ENCODE peak calls at places on chromosomes 13 and 19, in ten cellular contexts. O is ecto neural progenitor cell; M is stimulated activated CD8-positive, alpha-beta memory T cell treated with anti-CD3 and anti-CD28 coated beads, Interleukin-4, amount 100 ng/mL, for 48 hours; V is mucosa of gallbladder; G is HT1080; E is activated CD8-positive, alpha-beta T cell treated with anti-CD3 and anti-CD28 coated beads, Interleukin-2, amount 10 ng/mL, durations not matched to agents 7 days and 5 days; T is A673; L is NCI-H1930; H is M059J; W is activated B cell treated with CpG ODN at 0.5 μM for 24 hours. N is an unnamed sample.

GRCh38 chr13:33003458-33004019 is 12.7 kb upstream of the KL start:
- DNase-seq in L (no peak), G (no peak), H (peak), V (no peak), E (no peak), T (no peak), M (no peak), W (no peak), O (no peak), N (no peak)

GRCh38 chr13:73938375-73939070 is 195.7 kb downstream of the KLF12 start:
- DNase-seq in T (peak), G (peak), W (no peak), O (no peak), L (no peak), E (no peak), V (no peak), H (peak), M (no peak), N (no peak)

GRCh38 chr13:69857188-69857821 is 250.3 kb upstream of the ATXN8OS start:
- DNase-seq in G (peak), M (no peak), T (peak), V (no peak), W (no peak), L (peak), H (peak), E (no peak), O (no peak), N (peak)

GRCh38 chr13:74026753-74027152 is 107.5 kb downstream of the KLF12 start:
- DNase-seq in O (no peak), T (peak), H (peak), W (peak), G (peak), L (no peak), E (peak), V (no peak), M (peak), N (peak)

GRCh38 chr13:96229356-96229755 is 139.4 kb downstream of the HS6ST3 start:
- DNase-seq in E (no peak), W (no peak), V (no peak), T (peak), O (no peak), G (peak), L (no peak), M (no peak), H (no peak), N (no peak)

GRCh38 chr19:1274852-1275259 is 474 bp upstream of the FAM174C start:
- DNase-seq in W (no peak), V (no peak), M (no peak), E (no peak), L (no peak), H (no peak), G (no peak), O (peak), T (peak), N (no peak)

GRCh38 chr19:11096210-11096841 is 7.1 kb downstream of the LDLR start:
- DNase-seq in L (no peak), M (peak), H (peak), V (peak), G (peak), T (peak), E (peak), W (no peak), O (no peak), N (peak)

GRCh38 chr13:42991892-42992584 is at the start of gene EPSTI1:
- DNase-seq in T (peak), W (peak), L (no peak), O (peak), G (no peak), M (peak), V (peak), H (peak), E (peak), N (peak)

GRCh38 chr13:19329365-19329764 is 147.7 kb upstream of the TUBA3C start:
- DNase-seq in W (no peak), O (no peak), T (no peak), L (no peak), V (no peak), H (no peak), G (no peak), M (no peak), E (no peak), N (no peak)

GRCh38 chr13:20116213-20116612 is 44.6 kb downstream of the GJA3 start:
- DNase-seq in M (no peak), G (no peak), V (no peak), L (no peak), H (no peak), W (no peak), T (no peak), O (no peak), E (no peak), N (no peak)

GRCh38 chr19:10762656-10763055 is 44.8 kb downstream of the DNM2 start:
- DNase-seq in V (no peak), T (no peak), O (no peak), L (no peak), H (no peak), W (no peak), M (no peak), E (peak), G (no peak), N (no peak)

GRCh38 chr19:8678244-8678807 is 20.3 kb downstream of the ACTL9 start:
- DNase-seq in L (no peak), M (no peak), H (no peak), O (no peak), T (no peak), G (no peak), E (no peak), W (no peak), V (no peak), N (no peak)

GRCh38 chr19:602391-603301 is 13.0 kb downstream of the HCN2 start:
- DNase-seq in T (no peak), E (no peak), H (no peak), M (no peak), G (no peak), L (no peak), V (no peak), W (no peak), O (no peak), N (no peak)

GRCh38 chr13:30719521-30719914 is 15.8 kb upstream of the ALOX5AP start:
- DNase-seq in O (no peak), W (no peak), M (no peak), H (peak), E (no peak), G (no peak), L (no peak), T (no peak), V (no peak), N (no peak)

GRCh38 chr13:109803822-109804221 is 17.4 kb upstream of the IRS2 start:
- DNase-seq in E (no peak), M (no peak), G (peak), V (no peak), H (peak), W (no peak), L (no peak), O (no peak), T (no peak), N (no peak)

GRCh38 chr19:47106819-47107200 is 6.8 kb downstream of the ZC3H4 start:
- DNase-seq in G (no peak), H (no peak), O (no peak), L (no peak), V (no peak), T (no peak), E (no peak), M (no peak), W (no peak), N (no peak)

GRCh38 chr19:34226036-34226435 is 28.3 kb upstream of the GARRE1 start:
- DNase-seq in O (no peak), T (no peak), W (no peak), M (peak), H (no peak), V (no peak), E (no peak), L (no peak), G (no peak), N (no peak)

GRCh38 chr19:33177417-33177976 is 16.6 kb upstream of the LRP3 start:
- DNase-seq in H (no peak), M (no peak), W (no peak), G (no peak), O (no peak), T (no peak), V (no peak), E (no peak), L (peak), N (peak)

GRCh38 chr19:49776371-49776764 is 9.6 kb downstream of the AP2A1 start:
- DNase-seq in M (no peak), E (no peak), G (no peak), O (no peak), V (no peak), L (no peak), W (no peak), H (no peak), T (no peak), N (no peak)

GRCh38 chr13:45928843-45929242 is 77.3 kb upstream of the SIAH3 start:
- DNase-seq in V (peak), L (no peak), O (no peak), M (no peak), H (peak), G (no peak), T (peak), E (no peak), W (no peak), N (no peak)

GRCh38 chr13:33637978-33638743 is 179.8 kb upstream of the RFC3 start:
- DNase-seq in L (no peak), W (no peak), E (no peak), T (no peak), O (no peak), V (no peak), H (peak), M (no peak), G (peak), N (no peak)

GRCh38 chr19:49497047-49497789 is 984 bp downstream of the RPS11 start:
- DNase-seq in H (no peak), V (peak), O (no peak), M (peak), T (peak), L (no peak), E (peak), G (peak), W (peak), N (peak)

GRCh38 chr19:38425810-38426466 is at the start of gene RASGRP4:
- DNase-seq in L (no peak), V (no peak), G (no peak), H (no peak), E (peak), M (peak), O (no peak), T (no peak), W (peak), N (peak)

GRCh38 chr13:36789061-36789460 is 30.0 kb upstream of the RFXAP start:
- DNase-seq in W (no peak), E (no peak), T (no peak), L (no peak), M (no peak), G (peak), H (peak), O (no peak), V (no peak), N (no peak)

GRCh38 chr19:11448923-11449554 is 13.6 kb downstream of the PRKCSH start:
- DNase-seq in G (no peak), M (no peak), O (no peak), L (no peak), H (no peak), T (no peak), V (no peak), W (no peak), E (no peak), N (no peak)

GRCh38 chr19:45824531-45825262 is 9.6 kb upstream of the RSPH6A start:
- DNase-seq in T (no peak), H (no peak), O (no peak), M (no peak), G (no peak), E (no peak), W (no peak), L (no peak), V (no peak), N (no peak)

N was measured in GM20000.